ENCODE peak calls at places on chromosome 6, in seven cellular contexts. C is Ammon's horn; G is nucleus accumbens; H is effector memory CD8-positive, alpha-beta T cell; V is activated T-cell treated with anti-CD3 and anti-CD28 coated beads, Interleukin-2, amount 50 U/mL, for 72 hours; R is stimulated activated naive B cell treated with anti-CD40 and anti-IgM and Interleukin-4, amounts not matched to agents 10 μg/mL and 1 μg/mL and 100 μg/mL, for 72 hours; Z is GDM1. Q is an unnamed sample.

GRCh38 chr6:56580271-56580670 is 62.4 kb downstream of the DST start:
- DNase-seq in C (no peak), G (no peak), H (no peak), V (no peak), R (no peak), Z (no peak), Q (no peak)

GRCh38 chr6:117265425-117266266 is at the start of gene VGLL2:
- DNase-seq in C (peak; percentile 16), G (no peak), H (no peak), V (no peak), R (peak; percentile 2), Z (no peak), Q (no peak)

GRCh38 chr6:166515072-166515810 is 71.2 kb downstream of the RAMACL start:
- DNase-seq in C (peak; percentile 24), G (peak; percentile 10), H (no peak), V (peak; percentile 75), R (peak; percentile 27), Z (no peak), Q (peak; percentile 76)

GRCh38 chr6:63467247-63467954 is 104.9 kb upstream of the LOC128125822 start:
- DNase-seq in C (no peak), G (no peak), H (no peak), V (no peak), R (no peak), Z (no peak), Q (no peak)

GRCh38 chr6:3309391-3310050 is 50.8 kb downstream of the PSMG4 start:
- DNase-seq in C (no peak), G (no peak), H (no peak), V (no peak), R (no peak), Z (no peak), Q (no peak)

GRCh38 chr6:114342826-114343781 is at the start of gene HS3ST5:
- DNase-seq in C (peak; percentile 84), G (peak; percentile 75), H (no peak), V (no peak), R (no peak), Z (no peak), Q (no peak)

GRCh38 chr6:126091507-126091906 is 105.2 kb downstream of the TRMT11 start:
- DNase-seq in C (no peak), G (no peak), H (no peak), V (no peak), R (no peak), Z (no peak), Q (no peak)

GRCh38 chr6:52284131-52284459 is 447 bp downstream of the MCM3 start:
- DNase-seq in C (peak; percentile 16), G (no peak), H (no peak), V (peak; percentile 38), R (peak; percentile 37), Z (no peak), Q (no peak)

GRCh38 chr6:157390273-157391060 is 9.5 kb downstream of the ZDHHC14 start:
- DNase-seq in C (no peak), G (no peak), H (no peak), V (no peak), R (no peak), Z (no peak), Q (no peak)

GRCh38 chr6:3333263-3333662 is 74.5 kb downstream of the PSMG4 start:
- DNase-seq in C (no peak), G (no peak), H (no peak), V (no peak), R (peak; percentile 16), Z (no peak), Q (no peak)

GRCh38 chr6:156419594-156419993 is 357.6 kb upstream of the ARID1B start:
- DNase-seq in C (no peak), G (no peak), H (no peak), V (no peak), R (no peak), Z (no peak), Q (no peak)

GRCh38 chr6:158697798-158698197 is 47.9 kb downstream of the SYTL3 start:
- DNase-seq in C (no peak), G (no peak), H (no peak), V (no peak), R (no peak), Z (no peak), Q (peak; percentile 69)

GRCh38 chr6:54125493-54125892 is 14.2 kb downstream of the MLIP start:
- DNase-seq in C (no peak), G (no peak), H (no peak), V (no peak), R (no peak), Z (no peak), Q (no peak)

GRCh38 chr6:53125276-53125675 is 23.4 kb downstream of the GCM1 start:
- DNase-seq in C (no peak), G (no peak), H (no peak), V (no peak), R (no peak), Z (no peak), Q (no peak)

GRCh38 chr6:33023536-33023935 is 14.1 kb upstream of the HLA-DOA start:
- DNase-seq in C (no peak), G (no peak), H (no peak), V (no peak), R (no peak), Z (no peak), Q (no peak)

GRCh38 chr6:29797120-29797519 is 30.5 kb upstream of the HLA-G start:
- DNase-seq in C (no peak), G (no peak), H (no peak), V (no peak), R (no peak), Z (no peak), Q (peak; percentile 32)

GRCh38 chr6:7391244-7391643 is 1.6 kb downstream of the RIOK1 start:
- DNase-seq in C (no peak), G (no peak), H (no peak), V (no peak), R (no peak), Z (no peak), Q (no peak)

GRCh38 chr6:62614442-62614841 is 328.4 kb upstream of the KHDRBS2 start:
- DNase-seq in C (no peak), G (no peak), H (no peak), V (no peak), R (no peak), Z (no peak), Q (no peak)

GRCh38 chr6:161463061-161463460 is 189.2 kb upstream of the AGPAT4 start:
- DNase-seq in C (no peak), G (no peak), H (no peak), V (no peak), R (no peak), Z (no peak), Q (no peak)

GRCh38 chr6:37940074-37940847 is 120.7 kb downstream of the ZFAND3 start:
- DNase-seq in C (peak; percentile 46), G (no peak), H (no peak), V (no peak), R (no peak), Z (peak; percentile 20), Q (peak; percentile 4)

GRCh38 chr6:140661691-140662090 is 1287.2 kb upstream of the CITED2 start:
- DNase-seq in C (no peak), G (no peak), H (no peak), V (no peak), R (no peak), Z (no peak), Q (no peak)

GRCh38 chr6:31572041-31572911 is at the start of gene LTA:
- DNase-seq in C (no peak), G (no peak), H (peak; percentile 66), V (peak; percentile 85), R (peak; percentile 74), Z (no peak), Q (no peak)

GRCh38 chr6:155038104-155038503 is 43.0 kb downstream of the TIAM2 start:
- DNase-seq in C (no peak), G (no peak), H (no peak), V (no peak), R (no peak), Z (no peak), Q (no peak)

GRCh38 chr6:100001915-100002388 is 7.9 kb upstream of the MCHR2 start:
- DNase-seq in C (peak; percentile 80), G (peak; percentile 6), H (peak; percentile 10), V (peak; percentile 18), R (peak; percentile 6), Z (peak; percentile 9), Q (peak; percentile 36)

GRCh38 chr6:169933251-169933821 is 181.9 kb downstream of the ERMARD start:
- DNase-seq in C (no peak), G (no peak), H (no peak), V (no peak), R (no peak), Z (no peak), Q (no peak)

GRCh38 chr6:4459032-4459431 is 317.2 kb upstream of the CDYL start:
- DNase-seq in C (no peak), G (no peak), H (no peak), V (no peak), R (no peak), Z (no peak), Q (peak; percentile 59)

GRCh38 chr6:120938876-120939231 is 395.4 kb downstream of the TBC1D32 start:
- DNase-seq in C (no peak), G (no peak), H (no peak), V (no peak), R (no peak), Z (no peak), Q (no peak)

GRCh38 chr6:116327803-116328527 is 42.8 kb upstream of the DSE start:
- DNase-seq in C (peak; percentile 4), G (no peak), H (no peak), V (no peak), R (no peak), Z (no peak), Q (no peak)